ENCODE peak calls at places on chromosomes 13 and 19, in ten cellular contexts. D is D341Med; V is Daoy; F is CD8-positive, alpha-beta memory T cell; J is CD8-positive, alpha-beta T cell; O is psoas muscle; Z is IMR-90; Y is AG09319; T is GM04503; N is AG09309. Q is an unnamed sample.

GRCh38 chr19:30227661-30228112 is 144.5 kb upstream of the ZNF536 start:
- DNase-seq in O (peak; percentile 72), J (no peak), Z (peak; percentile 24), V (peak; percentile 90), D (peak; percentile 90), T (no peak), N (no peak), Y (no peak), F (no peak), Q (peak; percentile 69)

GRCh38 chr19:35790981-35791813 is 15.8 kb downstream of the ARHGAP33 start:
- DNase-seq in V (no peak), O (no peak), F (no peak), T (no peak), D (peak; percentile 73), Y (no peak), N (no peak), Z (no peak), J (no peak), Q (no peak)

GRCh38 chr19:40433391-40434216 is 7.8 kb upstream of the SERTAD1 start:
- DNase-seq in F (peak; percentile 52), D (peak; percentile 87), T (peak; percentile 61), V (peak; percentile 92), J (peak; percentile 44), Z (peak; percentile 88), N (peak; percentile 66), O (peak; percentile 95), Y (peak; percentile 85), Q (peak; percentile 79)

GRCh38 chr19:3656073-3656746 is 29.6 kb upstream of the CACTIN start:
- DNase-seq in V (no peak), N (no peak), Y (no peak), Z (peak; percentile 13), D (no peak), F (no peak), O (no peak), T (peak; percentile 42), J (no peak), Q (no peak)

GRCh38 chr13:105465745-105466144 is 1069.7 kb downstream of the EFNB2 start:
- DNase-seq in Z (no peak), O (no peak), V (no peak), N (no peak), Y (no peak), D (no peak), F (no peak), J (no peak), T (no peak), Q (no peak)

GRCh38 chr19:58367698-58368454 is 5.3 kb upstream of the ZNF497 start:
- DNase-seq in Z (no peak), T (no peak), D (peak; percentile 18), F (no peak), J (no peak), V (no peak), N (no peak), O (peak; percentile 36), Y (no peak), Q (no peak)

GRCh38 chr13:28047784-28048388 is 52.5 kb downstream of the FLT3 start:
- DNase-seq in D (no peak), Z (peak; percentile 79), O (no peak), N (no peak), J (no peak), V (peak; percentile 36), Y (no peak), T (no peak), F (no peak), Q (no peak)

GRCh38 chr19:3129112-3129511 is 6.7 kb upstream of the GNA15 start:
- DNase-seq in Y (peak; percentile 35), N (peak; percentile 35), F (no peak), T (no peak), Z (peak; percentile 71), O (no peak), V (peak; percentile 45), D (no peak), J (no peak), Q (no peak)

GRCh38 chr13:87675851-87676250 is 4.7 kb downstream of the SLITRK5 start:
- DNase-seq in Z (no peak), N (no peak), J (no peak), F (no peak), Y (no peak), V (no peak), D (no peak), O (no peak), T (no peak), Q (no peak)

GRCh38 chr13:74061939-74062595 is 72.1 kb downstream of the KLF12 start:
- DNase-seq in F (no peak), Z (peak; percentile 47), T (peak; percentile 39), O (no peak), N (peak; percentile 47), J (no peak), Y (peak; percentile 10), D (no peak), V (no peak), Q (no peak)

GRCh38 chr19:7783991-7784421 is 21.0 kb downstream of the CLEC4M start:
- DNase-seq in Z (peak; percentile 72), N (no peak), D (no peak), T (no peak), J (no peak), O (no peak), V (peak; percentile 42), Y (no peak), F (no peak), Q (no peak)

GRCh38 chr19:13790354-13790753 is 4.9 kb upstream of the ZSWIM4 start:
- DNase-seq in T (no peak), O (no peak), D (no peak), V (peak; percentile 31), N (peak; percentile 49), J (no peak), Y (no peak), F (peak; percentile 42), Z (no peak), Q (no peak)

GRCh38 chr13:75447493-75447892 is 34.5 kb downstream of the TBC1D4 start:
- DNase-seq in Z (no peak), T (no peak), F (no peak), D (no peak), O (no peak), J (no peak), V (no peak), Y (no peak), N (no peak), Q (no peak)

GRCh38 chr19:40443930-40444180 is 280 bp downstream of the SERTAD3 start:
- DNase-seq in J (no peak), V (no peak), Y (no peak), F (no peak), D (no peak), O (no peak), N (no peak), T (no peak), Z (no peak), Q (no peak)

GRCh38 chr13:97600438-97601080 is 166.6 kb downstream of the RAP2A start:
- DNase-seq in F (no peak), V (no peak), T (peak; percentile 16), D (no peak), Z (peak; percentile 80), O (no peak), N (peak; percentile 7), J (no peak), Y (no peak), Q (no peak)

GRCh38 chr19:42091300-42092266 is 15.6 kb downstream of the ZNF574 start:
- DNase-seq in D (peak; percentile 55), Y (no peak), O (no peak), T (no peak), Z (peak; percentile 64), F (no peak), J (no peak), N (no peak), V (peak; percentile 57), Q (no peak)

Q was measured in HEK293T.